ENCODE peak calls at places on chromosomes 2 and 18, in eight cellular contexts. Z is A549, Y is IMR-90, J is mammary epithelial cell, I is neural progenitor cell, O is NB4, X is heart left ventricle, G is K562. K is an unnamed sample.

GRCh38 chr2:233413046-233413445 is 58.8 kb downstream of the DGKD start:
- DNase-seq in Z (peak; percentile 67), Y (peak; percentile 47), J (peak; percentile 21), I (no peak), O (no peak), X (no peak), G (no peak), K (no peak)

GRCh38 chr18:9941108-9941507 is 27.3 kb downstream of the VAPA start:
- DNase-seq in Z (no peak), Y (no peak), J (no peak), I (no peak), O (no peak), X (no peak), G (no peak), K (no peak)

GRCh38 chr2:96760986-96761832 is 507 bp downstream of the CNNM4 start:
- DNase-seq in Z (peak; percentile 42), Y (no peak), J (no peak), I (peak; percentile 51), O (no peak), X (peak; percentile 77), G (peak; percentile 58), K (peak; percentile 56)

GRCh38 chr2:98869868-98870267 is 66.2 kb downstream of the CRACDL start:
- DNase-seq in Z (no peak), Y (no peak), J (no peak), I (no peak), O (no peak), X (no peak), G (no peak), K (no peak)

GRCh38 chr2:8289111-8289510 is 392.7 kb upstream of the ID2 start:
- DNase-seq in Z (no peak), Y (no peak), J (no peak), I (no peak), O (no peak), X (no peak), G (no peak), K (no peak)

GRCh38 chr2:636649-637405 is 40.4 kb downstream of the TMEM18 start:
- DNase-seq in Z (peak; percentile 58), Y (peak; percentile 31), J (peak; percentile 44), I (peak; percentile 82), O (peak; percentile 58), X (peak; percentile 78), G (peak; percentile 68), K (peak; percentile 67)

GRCh38 chr2:25373269-25373981 is 31.7 kb upstream of the DNMT3A start:
- DNase-seq in Z (no peak), Y (no peak), J (peak; percentile 13), I (no peak), O (no peak), X (peak; percentile 59), G (no peak), K (no peak)

GRCh38 chr2:31233741-31234689 is at the start of gene EHD3:
- DNase-seq in Z (peak; percentile 93), Y (peak; percentile 91), J (peak; percentile 85), I (peak; percentile 98), O (peak; percentile 79), X (peak; percentile 95), G (peak; percentile 66), K (no peak)

GRCh38 chr2:27051902-27052645 is 606 bp downstream of the AGBL5 start:
- DNase-seq in Z (peak; percentile 24), Y (no peak), J (no peak), I (peak; percentile 45), O (peak; percentile 54), X (peak; percentile 76), G (no peak), K (peak; percentile 54)

GRCh38 chr18:39491408-39491807 is 1925.8 kb upstream of the CELF4 start:
- DNase-seq in Z (no peak), Y (no peak), J (no peak), I (no peak), O (no peak), X (no peak), G (no peak), K (no peak)

GRCh38 chr2:177334940-177335543 is 57.5 kb upstream of the AGPS start:
- DNase-seq in Z (peak; percentile 52), Y (peak; percentile 40), J (no peak), I (peak; percentile 62), O (peak; percentile 62), X (no peak), G (peak; percentile 70), K (peak; percentile 53)

GRCh38 chr18:48702346-48703032 is 163.7 kb downstream of the CTIF start:
- DNase-seq in Z (no peak), Y (no peak), J (no peak), I (no peak), O (no peak), X (no peak), G (no peak), K (no peak)

GRCh38 chr18:79874553-79875530 is 76.6 kb downstream of the SLC66A2 start:
- DNase-seq in Z (no peak), Y (no peak), J (no peak), I (no peak), O (no peak), X (no peak), G (no peak), K (no peak)

GRCh38 chr2:106366145-106366544 is 102.1 kb downstream of the RGPD3 start:
- DNase-seq in Z (no peak), Y (no peak), J (no peak), I (no peak), O (no peak), X (no peak), G (no peak), K (no peak)

GRCh38 chr2:106358081-106358480 is 110.1 kb downstream of the RGPD3 start:
- DNase-seq in Z (no peak), Y (no peak), J (no peak), I (no peak), O (no peak), X (no peak), G (no peak), K (no peak)

GRCh38 chr2:106359512-106359911 is 108.7 kb downstream of the RGPD3 start:
- DNase-seq in Z (no peak), Y (no peak), J (no peak), I (no peak), O (no peak), X (no peak), G (no peak), K (no peak)

GRCh38 chr2:106363788-106364187 is 104.4 kb downstream of the RGPD3 start:
- DNase-seq in Z (no peak), Y (no peak), J (no peak), I (no peak), O (no peak), X (no peak), G (no peak), K (no peak)
- H3K4me3 ChIP-seq in Z (no peak overlapping the region), Y (no peak overlapping the region), J (no peak overlapping the region), I (no peak overlapping the region), O (no peak overlapping the region), X (no peak overlapping the region), G (no peak overlapping the region), K (no peak overlapping the region)

GRCh38 chr18:62347091-62347506 is 22.0 kb downstream of the TNFRSF11A start:
- DNase-seq in Z (no peak), Y (no peak), J (no peak), I (peak; percentile 19), O (no peak), X (no peak), G (no peak), K (no peak)

GRCh38 chr18:62342884-62343283 is 17.8 kb downstream of the TNFRSF11A start:
- DNase-seq in Z (no peak), Y (no peak), J (no peak), I (no peak), O (no peak), X (no peak), G (no peak), K (no peak)

GRCh38 chr18:62345909-62346308 is 20.8 kb downstream of the TNFRSF11A start:
- DNase-seq in Z (no peak), Y (no peak), J (no peak), I (no peak), O (no peak), X (no peak), G (no peak), K (no peak)

GRCh38 chr18:62348474-62348873 is 23.4 kb downstream of the TNFRSF11A start:
- DNase-seq in Z (no peak), Y (no peak), J (no peak), I (no peak), O (no peak), X (no peak), G (no peak), K (no peak)

DNA sequence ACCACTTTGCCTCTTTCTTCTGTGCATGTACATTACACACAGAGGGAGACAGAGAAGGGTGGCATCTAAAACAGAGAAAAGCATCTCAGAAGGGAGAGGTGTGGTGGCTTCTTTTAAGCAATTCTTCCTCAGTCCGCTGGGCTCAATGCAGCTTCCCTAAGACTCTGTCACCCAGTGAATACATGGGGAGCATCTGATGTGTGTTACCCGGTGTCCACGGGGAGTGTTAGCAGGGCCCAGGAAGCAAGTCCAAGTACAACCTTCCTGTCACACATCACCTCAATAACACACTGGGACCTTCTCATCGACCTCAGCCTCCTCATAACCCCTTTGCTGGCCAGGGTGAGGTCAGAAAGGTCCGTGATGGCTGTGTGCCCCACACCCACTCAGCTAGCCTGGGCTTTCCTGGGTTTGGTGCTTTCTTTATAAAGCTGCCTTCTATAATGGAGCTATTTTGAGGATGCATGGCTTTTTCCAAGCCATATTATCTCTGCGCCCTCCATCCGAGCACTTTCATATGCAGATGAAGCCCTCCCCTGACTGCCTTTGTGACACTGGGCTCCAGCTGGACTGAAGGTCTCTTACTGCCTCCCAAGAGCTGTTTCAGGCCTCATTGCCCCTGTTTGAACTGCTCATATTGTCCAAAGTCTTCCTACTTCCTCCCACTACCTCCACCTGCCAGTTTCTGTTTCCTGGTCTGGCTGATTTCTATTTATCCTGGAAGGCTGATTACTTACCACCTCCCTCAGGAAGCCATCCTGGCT is 21.4 kb downstream of the TNFRSF11A start:
- DNase-seq in Z (no peak), Y (no peak), J (no peak), I (peak; percentile 39), O (no peak), X (no peak), G (no peak), K (no peak)
- H3K4me3 ChIP-seq in Z (no peak overlapping the region), Y (no peak overlapping the region), J (no peak overlapping the region), I (no peak overlapping the region), O (no peak overlapping the region), X (no peak overlapping the region), G (no peak overlapping the region), K (no peak overlapping the region)

DNA sequence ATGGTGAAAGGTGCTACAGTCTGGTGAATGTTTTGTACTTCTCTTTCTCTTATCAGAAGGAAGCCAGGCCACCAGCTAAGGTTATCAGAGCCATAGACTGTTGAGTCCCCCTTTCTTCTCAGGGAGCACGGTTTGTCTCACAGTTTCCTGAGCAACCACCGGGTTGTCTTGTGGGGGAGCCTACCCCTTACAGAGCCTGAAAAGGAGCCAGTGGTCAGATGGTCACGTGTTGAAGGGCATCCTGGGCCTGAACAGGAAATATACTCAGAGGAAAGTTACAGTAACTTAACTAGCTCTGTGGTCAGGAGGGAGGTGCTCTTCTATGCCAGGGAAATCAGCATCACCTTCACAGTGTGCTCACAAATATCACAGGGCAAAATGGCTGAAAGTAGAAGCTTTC is 11.6 kb downstream of the CD28 start:
- DNase-seq in Z (no peak), Y (peak; percentile 2), J (no peak), I (no peak), O (peak; percentile 52), X (no peak), G (peak; percentile 36), K (no peak)
- H3K4me3 ChIP-seq in Z (no peak overlapping the region), Y (no peak overlapping the region), J (no peak overlapping the region), I (no peak overlapping the region), O (no peak overlapping the region), X (no peak overlapping the region), G (no peak overlapping the region), K (no peak overlapping the region)

DNA sequence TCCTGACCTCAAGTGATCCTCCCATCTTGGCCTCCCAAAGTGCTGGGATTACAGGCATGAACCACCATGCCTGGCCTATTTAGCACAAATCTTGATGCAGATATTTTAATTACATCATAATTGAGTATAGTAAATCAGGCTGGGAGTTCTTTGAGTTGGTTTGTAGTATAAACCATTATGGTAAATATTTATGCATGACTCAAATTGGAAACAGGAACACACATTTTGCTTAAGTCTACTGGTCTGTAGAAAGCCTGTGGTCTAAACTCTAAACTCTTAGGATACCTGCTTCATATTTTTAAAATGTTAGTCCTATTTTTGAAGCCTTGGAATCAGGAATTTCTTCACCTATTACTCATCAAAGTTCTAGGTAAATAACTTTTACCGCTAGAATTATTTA is 16.8 kb downstream of the ASXL3 start:
- DNase-seq in Z (no peak), Y (peak; percentile 35), J (no peak), I (no peak), O (no peak), X (no peak), G (no peak), K (no peak)
- H3K4me3 ChIP-seq in Z (no peak overlapping the region), Y (no peak overlapping the region), J (no peak overlapping the region), I (no peak overlapping the region), O (no peak overlapping the region), X (no peak overlapping the region), G (no peak overlapping the region), K (no peak overlapping the region)

K was measured in Caco-2.